ENCODE peak calls at places on chromosomes 16 and 17, in six cellular contexts. One of them, this sample, is unnamed.

GRCh38 chr16:58464047-58464915 is 35.7 kb upstream of the NDRG4 start:
- DNase-seq in amniotic epithelial cell: no peak
- DNase-seq in substantia nigra: no peak
- DNase-seq in T-helper 1 cell: no peak
- DNase-seq in glutamatergic neuron: peak
- DNase-seq in C1 segment of cervical spinal cord: no peak
- DNase-seq in this sample: no peak

GRCh38 chr16:15765880-15766279 is 90.9 kb downstream of the MYH11 start:
- DNase-seq in glutamatergic neuron: no peak
- DNase-seq in substantia nigra: peak
- DNase-seq in C1 segment of cervical spinal cord: no peak
- DNase-seq in amniotic epithelial cell: peak
- DNase-seq in T-helper 1 cell: no peak
- DNase-seq in this sample: no peak

GRCh38 chr16:27455700-27456099 is 53.7 kb downstream of the IL21R start:
- DNase-seq in amniotic epithelial cell: no peak
- DNase-seq in substantia nigra: no peak
- DNase-seq in glutamatergic neuron: no peak
- DNase-seq in T-helper 1 cell: no peak
- DNase-seq in C1 segment of cervical spinal cord: no peak
- DNase-seq in this sample: no peak

GRCh38 chr17:2383628-2384167 is 17.2 kb downstream of the MNT start:
- DNase-seq in amniotic epithelial cell: no peak
- DNase-seq in substantia nigra: no peak
- DNase-seq in T-helper 1 cell: no peak
- DNase-seq in C1 segment of cervical spinal cord: no peak
- DNase-seq in glutamatergic neuron: no peak
- DNase-seq in this sample: no peak

GRCh38 chr17:6549384-6550036 is 6.8 kb downstream of the PITPNM3 start:
- DNase-seq in glutamatergic neuron: no peak
- DNase-seq in substantia nigra: no peak
- DNase-seq in T-helper 1 cell: no peak
- DNase-seq in C1 segment of cervical spinal cord: no peak
- DNase-seq in amniotic epithelial cell: no peak
- DNase-seq in this sample: no peak

GRCh38 chr17:31915456-31916100 is 14.1 kb upstream of the UTP6 start:
- DNase-seq in substantia nigra: no peak
- DNase-seq in amniotic epithelial cell: no peak
- DNase-seq in C1 segment of cervical spinal cord: no peak
- DNase-seq in glutamatergic neuron: no peak
- DNase-seq in T-helper 1 cell: no peak
- DNase-seq in this sample: peak

GRCh38 chr17:18980682-18981384 is 23.7 kb downstream of the FAM83G start:
- DNase-seq in glutamatergic neuron: no peak
- DNase-seq in amniotic epithelial cell: peak
- DNase-seq in C1 segment of cervical spinal cord: no peak
- DNase-seq in T-helper 1 cell: no peak
- DNase-seq in substantia nigra: no peak
- DNase-seq in this sample: no peak

GRCh38 chr17:36188891-36189306 is 7.7 kb downstream of the CCL3L1 start:
- DNase-seq in T-helper 1 cell: no peak
- DNase-seq in amniotic epithelial cell: no peak
- DNase-seq in C1 segment of cervical spinal cord: no peak
- DNase-seq in glutamatergic neuron: no peak
- DNase-seq in substantia nigra: no peak
- DNase-seq in this sample: no peak

GRCh38 chr17:55845385-55845784 is 94.5 kb downstream of the PCTP start:
- DNase-seq in T-helper 1 cell: no peak
- DNase-seq in substantia nigra: peak
- DNase-seq in C1 segment of cervical spinal cord: peak
- DNase-seq in amniotic epithelial cell: peak
- DNase-seq in glutamatergic neuron: peak
- DNase-seq in this sample: no peak

GRCh38 chr16:86556576-86556975 is 1.5 kb upstream of the MTHFSD start:
- DNase-seq in C1 segment of cervical spinal cord: no peak
- DNase-seq in T-helper 1 cell: no peak
- DNase-seq in glutamatergic neuron: no peak
- DNase-seq in amniotic epithelial cell: no peak
- DNase-seq in substantia nigra: no peak
- DNase-seq in this sample: no peak

GRCh38 chr17:39199986-39200879 is at the start of gene RPL19:
- DNase-seq in amniotic epithelial cell: peak
- DNase-seq in substantia nigra: peak
- DNase-seq in C1 segment of cervical spinal cord: peak
- DNase-seq in glutamatergic neuron: peak
- DNase-seq in T-helper 1 cell: peak
- DNase-seq in this sample: peak

GRCh38 chr17:59641799-59642484 is 22.2 kb downstream of the CLTC start:
- DNase-seq in C1 segment of cervical spinal cord: no peak
- DNase-seq in substantia nigra: no peak
- DNase-seq in T-helper 1 cell: no peak
- DNase-seq in amniotic epithelial cell: no peak
- DNase-seq in glutamatergic neuron: no peak
- DNase-seq in this sample: no peak

GRCh38 chr16:54687043-54687655 is 243.5 kb upstream of the IRX5 start:
- DNase-seq in T-helper 1 cell: no peak
- DNase-seq in glutamatergic neuron: no peak
- DNase-seq in amniotic epithelial cell: no peak
- DNase-seq in C1 segment of cervical spinal cord: no peak
- DNase-seq in substantia nigra: no peak
- DNase-seq in this sample: no peak

GRCh38 chr17:66426397-66427033 is 124.1 kb downstream of the PRKCA start:
- DNase-seq in C1 segment of cervical spinal cord: no peak
- DNase-seq in T-helper 1 cell: peak
- DNase-seq in substantia nigra: no peak
- DNase-seq in amniotic epithelial cell: peak
- DNase-seq in glutamatergic neuron: no peak
- DNase-seq in this sample: peak

GRCh38 chr17:81189670-81190530 is 23.9 kb upstream of the AATK start:
- DNase-seq in amniotic epithelial cell: no peak
- DNase-seq in substantia nigra: no peak
- DNase-seq in T-helper 1 cell: no peak
- DNase-seq in C1 segment of cervical spinal cord: no peak
- DNase-seq in glutamatergic neuron: no peak
- DNase-seq in this sample: peak

GRCh38 chr17:66791337-66791736 is 43.6 kb upstream of the CACNG5 start:
- DNase-seq in substantia nigra: peak
- DNase-seq in amniotic epithelial cell: no peak
- DNase-seq in T-helper 1 cell: no peak
- DNase-seq in glutamatergic neuron: no peak
- DNase-seq in C1 segment of cervical spinal cord: peak
- DNase-seq in this sample: no peak

GRCh38 chr17:78226752-78227454 is 4.5 kb upstream of the TMEM235 start:
- DNase-seq in amniotic epithelial cell: no peak
- DNase-seq in C1 segment of cervical spinal cord: no peak
- DNase-seq in glutamatergic neuron: no peak
- DNase-seq in substantia nigra: no peak
- DNase-seq in T-helper 1 cell: no peak
- DNase-seq in this sample: no peak

GRCh38 chr16:57825298-57826039 is 23.2 kb upstream of the KIFC3 start:
- DNase-seq in T-helper 1 cell: no peak
- DNase-seq in C1 segment of cervical spinal cord: no peak
- DNase-seq in substantia nigra: no peak
- DNase-seq in amniotic epithelial cell: no peak
- DNase-seq in glutamatergic neuron: no peak
- DNase-seq in this sample: no peak

GRCh38 chr17:59378621-59379194 is 47.3 kb downstream of the YPEL2 start:
- DNase-seq in T-helper 1 cell: no peak
- DNase-seq in substantia nigra: no peak
- DNase-seq in amniotic epithelial cell: peak
- DNase-seq in glutamatergic neuron: no peak
- DNase-seq in C1 segment of cervical spinal cord: no peak
- DNase-seq in this sample: peak

GRCh38 chr16:64251742-64252141 is 870.1 kb downstream of the CDH11 start:
- DNase-seq in substantia nigra: no peak
- DNase-seq in glutamatergic neuron: no peak
- DNase-seq in C1 segment of cervical spinal cord: no peak
- DNase-seq in amniotic epithelial cell: no peak
- DNase-seq in T-helper 1 cell: no peak
- DNase-seq in this sample: no peak

GRCh38 chr17:79811036-79811887 is 14.4 kb upstream of the CBX8 start:
- DNase-seq in substantia nigra: peak
- DNase-seq in glutamatergic neuron: peak
- DNase-seq in amniotic epithelial cell: no peak
- DNase-seq in C1 segment of cervical spinal cord: no peak
- DNase-seq in T-helper 1 cell: no peak
- DNase-seq in this sample: peak

GRCh38 chr16:86421995-86422394 is 88.3 kb upstream of the FOXF1 start:
- DNase-seq in C1 segment of cervical spinal cord: no peak
- DNase-seq in amniotic epithelial cell: no peak
- DNase-seq in substantia nigra: no peak
- DNase-seq in glutamatergic neuron: no peak
- DNase-seq in T-helper 1 cell: no peak
- DNase-seq in this sample: no peak

GRCh38 chr16:3518292-3518982 is 17.6 kb downstream of the CLUAP1 start:
- DNase-seq in C1 segment of cervical spinal cord: no peak
- DNase-seq in substantia nigra: no peak
- DNase-seq in glutamatergic neuron: no peak
- DNase-seq in amniotic epithelial cell: no peak
- DNase-seq in T-helper 1 cell: no peak
- DNase-seq in this sample: no peak

GRCh38 chr16:71479420-71479819 is 9.7 kb downstream of the ZNF19 start:
- DNase-seq in C1 segment of cervical spinal cord: no peak
- DNase-seq in amniotic epithelial cell: peak
- DNase-seq in T-helper 1 cell: no peak
- DNase-seq in glutamatergic neuron: no peak
- DNase-seq in substantia nigra: no peak
- DNase-seq in this sample: peak

This sample was measured in HCEC 1CT.